ENCODE peak calls at places on chromosomes 1 and 21, in four cellular contexts. L is IMR-90, G is K562, D is A549. Z is an unnamed sample.

GRCh38 chr1:31803610-31804009 is 12.2 kb downstream of the SPOCD1 start:
- DNase-seq in G (no peak), L (no peak), D (no peak), Z (no peak)

GRCh38 chr1:23845163-23845562 is 19.9 kb upstream of the HMGCL start:
- DNase-seq in L (no peak), D (no peak), G (peak), Z (no peak)

GRCh38 chr1:115429884-115430283 is 91.8 kb upstream of the NGF start:
- DNase-seq in G (no peak), D (no peak), L (peak), Z (no peak)

GRCh38 chr1:19043579-19044443 is 87.3 kb upstream of the IFFO2 start:
- DNase-seq in G (no peak), D (no peak), L (no peak), Z (no peak)

GRCh38 chr1:67097305-67097704 is 37.5 kb downstream of the C1orf141 start:
- DNase-seq in L (no peak), D (no peak), G (no peak), Z (no peak)

GRCh38 chr1:83909687-83910086 is 89.2 kb downstream of the TTLL7 start:
- DNase-seq in D (no peak), G (no peak), L (peak), Z (no peak)

GRCh38 chr1:186082235-186082937 is 292.7 kb downstream of the TPR start:
- DNase-seq in D (peak), L (peak), G (peak), Z (peak)

GRCh38 chr1:228487336-228488106 is at the start of gene RNF187:
- DNase-seq in D (no peak), G (peak), L (peak), Z (no peak)

GRCh38 chr1:24503003-24503751 is 541 bp downstream of the RCAN3 start:
- DNase-seq in L (no peak), D (peak), G (no peak), Z (no peak)

GRCh38 chr1:77375990-77376389 is 94.2 kb downstream of the AK5 start:
- DNase-seq in G (no peak), L (no peak), D (no peak), Z (no peak)

GRCh38 chr1:176539018-176539417 is 76.0 kb downstream of the PAPPA2 start:
- DNase-seq in L (no peak), G (no peak), D (no peak), Z (no peak)

GRCh38 chr1:108816049-108816882 is 40.6 kb downstream of the AKNAD1 start:
- DNase-seq in L (peak), D (peak), G (peak), Z (no peak)

GRCh38 chr1:244964112-244964971 is 100.0 kb upstream of the HNRNPU start:
- DNase-seq in G (no peak), L (peak), D (peak), Z (no peak)
- TF ChIP-seq ELK1 in G (no peak), L (no peak), D (no peak), Z (no peak)

GRCh38 chr1:230280906-230281413 is 145.2 kb downstream of the PGBD5 start:
- DNase-seq in D (no peak), G (no peak), L (no peak), Z (no peak)

GRCh38 chr1:230280054-230280795 is 145.9 kb downstream of the PGBD5 start:
- DNase-seq in D (no peak), L (no peak), G (no peak), Z (no peak)

GRCh38 chr1:230281531-230281930 is 144.6 kb downstream of the PGBD5 start:
- DNase-seq in G (no peak), L (peak), D (no peak), Z (no peak)

GRCh38 chr1:230278871-230279582 is 147.1 kb downstream of the PGBD5 start:
- DNase-seq in G (no peak), L (no peak), D (no peak), Z (no peak)

DNA sequence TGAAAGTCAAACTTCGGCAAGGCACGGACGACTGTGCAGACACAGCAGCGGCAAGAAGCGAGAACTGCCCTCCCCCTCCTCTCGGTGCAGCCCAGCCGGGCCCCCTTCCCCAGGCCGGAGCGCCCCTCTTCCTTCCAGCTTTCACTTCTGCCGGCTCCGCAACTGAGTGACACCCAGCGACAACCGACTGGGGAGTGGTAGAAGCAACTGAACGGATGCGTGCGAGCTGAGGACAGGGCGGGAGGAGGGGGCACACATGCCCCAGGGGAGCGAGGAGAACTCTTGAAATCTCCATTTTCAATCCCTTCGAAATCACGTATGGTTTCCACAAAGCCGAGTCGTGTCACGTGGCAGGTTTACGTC is 146.6 kb downstream of the PGBD5 start:
- DNase-seq in L (no peak), D (no peak), G (no peak), Z (no peak)
- TF ChIP-seq ELK1 in L (no peak), D (no peak), G (no peak), Z (no peak)

GRCh38 chr21:17709266-17709611 is 96.5 kb upstream of the BTG3 start:
- DNase-seq in D (no peak), G (no peak), L (no peak), Z (peak)
- TF ChIP-seq ELK1 in D (no peak), G (no peak), L (no peak), Z (no peak)

DNA sequence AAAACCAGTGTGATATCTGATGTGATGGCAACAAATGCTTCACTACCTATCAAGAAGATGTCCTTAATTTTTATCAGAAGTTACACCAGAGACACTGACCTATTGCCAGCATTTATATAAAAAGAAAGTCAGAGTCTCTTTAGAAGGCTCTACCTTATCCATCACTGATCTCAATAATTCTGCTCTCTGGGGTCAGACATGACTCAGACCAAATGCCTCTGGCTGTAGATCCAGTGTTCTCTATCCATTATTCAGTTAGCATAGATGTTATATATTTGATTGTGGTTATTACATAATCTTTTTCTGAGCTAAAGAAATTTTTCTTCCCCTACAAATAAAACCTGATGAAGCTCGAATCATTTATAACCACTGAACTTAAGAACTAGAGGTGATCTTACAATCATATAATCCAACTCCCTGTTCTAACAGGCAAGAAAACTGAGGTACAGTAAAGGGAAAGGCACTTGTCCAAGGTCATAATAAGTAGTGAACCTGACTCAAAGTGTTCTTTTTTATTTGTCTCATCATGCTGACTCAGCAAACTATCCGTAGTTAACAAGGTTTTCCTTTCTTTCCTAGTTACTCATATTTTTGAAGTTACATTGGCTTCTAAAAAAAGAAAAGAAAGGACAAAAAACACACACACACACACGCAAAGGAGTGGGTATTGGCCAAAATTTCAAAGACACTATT is 43.5 kb upstream of the ESRRG start:
- DNase-seq in G (no peak), L (no peak), D (peak), Z (no peak)
- TF ChIP-seq ELK1 in G (no peak), L (no peak), D (no peak), Z (no peak)

GRCh38 chr1:88488277-88488676 is 195.8 kb upstream of the PKN2 start:
- DNase-seq in G (no peak), L (peak), D (no peak), Z (no peak)
- TF ChIP-seq ELK1 in G (no peak), L (no peak), D (no peak), Z (no peak)